ENCODE peak calls at places on chromosomes 4 and X, in eight cellular contexts. Z is neuronal stem cell; W is CD4-positive, alpha-beta memory T cell; R is stimulated activated CD4-positive, alpha-beta T cell treated with anti-CD3 and anti-CD28 coated beads, Interleukin-4, amount 100 ng/mL, for 24 hours; S is IMR-90; H is GM19239; T is non-pigmented ciliary epithelial cell; G is skeletal muscle cell. C is an unnamed sample.

GRCh38 chr4:10056334-10057022 is 35.2 kb upstream of the SLC2A9 start:
- DNase-seq in Z (no peak), W (no peak), R (no peak), S (no peak), H (no peak), T (no peak), G (no peak), C (no peak)

GRCh38 chr4:6701371-6701770 is 7.7 kb downstream of the S100P start:
- DNase-seq in Z (no peak), W (peak), R (peak), S (no peak), H (no peak), T (no peak), G (no peak), C (peak)

GRCh38 chrX:20151689-20152088 is 10.1 kb upstream of the EIF1AX start:
- DNase-seq in Z (no peak), W (no peak), R (no peak), S (no peak), H (no peak), T (no peak), G (no peak), C (no peak)

GRCh38 chrX:23373129-23373804 is 38.6 kb downstream of the PTCHD1 start:
- DNase-seq in Z (no peak), W (no peak), R (no peak), S (peak), H (no peak), T (peak), G (peak), C (no peak)

GRCh38 chr4:55733874-55734437 is 85.6 kb upstream of the EXOC1L start:
- DNase-seq in Z (no peak), W (no peak), R (no peak), S (peak), H (no peak), T (no peak), G (no peak), C (no peak)

GRCh38 chrX:23662853-23663252 is 4.4 kb upstream of the PRDX4 start:
- DNase-seq in Z (no peak), W (no peak), R (peak), S (peak), H (no peak), T (peak), G (peak), C (no peak)

GRCh38 chr4:174284181-174284886 is 623 bp downstream of the CEP44 start:
- DNase-seq in Z (no peak), W (peak), R (no peak), S (peak), H (no peak), T (peak), G (peak), C (no peak)

GRCh38 chr4:158895797-158896442 is 127.1 kb downstream of the FNIP2 start:
- DNase-seq in Z (no peak), W (no peak), R (no peak), S (peak), H (no peak), T (no peak), G (no peak), C (peak)

GRCh38 chr4:4392501-4393183 is 5.7 kb downstream of the NSG1 start:
- DNase-seq in Z (no peak), W (no peak), R (no peak), S (no peak), H (no peak), T (no peak), G (no peak), C (no peak)

GRCh38 chr4:185920691-185921260 is 108.8 kb upstream of the SORBS2 start:
- DNase-seq in Z (no peak), W (no peak), R (no peak), S (no peak), H (no peak), T (no peak), G (no peak), C (no peak)

GRCh38 chr4:102564399-102564921 is 63.3 kb downstream of the NFKB1 start:
- DNase-seq in Z (no peak), W (no peak), R (peak), S (peak), H (peak), T (no peak), G (peak), C (no peak)

GRCh38 chr4:34170941-34171340 is 2073.4 kb downstream of the ARAP2 start:
- DNase-seq in Z (no peak), W (no peak), R (no peak), S (peak), H (no peak), T (no peak), G (peak), C (no peak)

C was measured in Jurkat, Clone E6-1.